ENCODE peak calls at places on chromosomes 11 and 22, in seven cellular contexts. K is T47D; I is stimulated activated CD8-positive, alpha-beta memory T cell treated with anti-CD3 and anti-CD28 coated beads, Interleukin-2, amount 100 ng/mL, for 48 hours; Q is heart right ventricle; V is H7; J is Right ventricle myocardium superior; X is GM10248. C is an unnamed sample.

GRCh38 chr11:45457649-45458048 is 171.5 kb upstream of the SYT13 start:
- DNase-seq in J (no peak), K (no peak), Q (no peak), X (no peak), V (no peak), I (no peak), C (no peak)

GRCh38 chr11:12066799-12067508 is 43.4 kb upstream of the MICAL2 start:
- DNase-seq in I (no peak), J (peak), Q (no peak), K (no peak), X (no peak), V (peak), C (no peak)

GRCh38 chr22:50307891-50308596 is 598 bp upstream of the PLXNB2 start:
- DNase-seq in K (no peak), Q (no peak), X (no peak), V (peak), I (no peak), J (peak), C (no peak)

GRCh38 chr22:29879738-29880137 is 3.2 kb upstream of the MTMR3 start:
- DNase-seq in V (no peak), K (no peak), I (no peak), J (no peak), Q (no peak), X (no peak), C (peak)

GRCh38 chr11:34145073-34145472 is 39.6 kb downstream of the NAT10 start:
- DNase-seq in X (peak), J (no peak), I (no peak), K (no peak), V (no peak), Q (no peak), C (no peak)

GRCh38 chr11:33065445-33066178 is 26.2 kb downstream of the TCP11L1 start:
- DNase-seq in X (peak), V (peak), K (peak), J (peak), I (peak), Q (peak), C (peak)

GRCh38 chr11:38156495-38157146 is 1558.6 kb upstream of the RAG2 start:
- DNase-seq in X (no peak), V (no peak), I (no peak), K (no peak), Q (no peak), J (no peak), C (peak)

GRCh38 chr11:125494987-125495725 is 909 bp downstream of the FEZ1 start:
- DNase-seq in V (peak), I (no peak), J (peak), Q (peak), X (peak), K (no peak), C (no peak)

GRCh38 chr11:130246719-130247118 is 68.0 kb downstream of the ZBTB44 start:
- DNase-seq in K (no peak), I (no peak), X (no peak), V (no peak), J (no peak), Q (no peak), C (no peak)

GRCh38 chr11:130040281-130040940 is 29.3 kb upstream of the APLP2 start:
- DNase-seq in V (peak), I (no peak), K (no peak), X (no peak), J (no peak), Q (no peak), C (no peak)

GRCh38 chr11:15707971-15708370 is 593.2 kb downstream of the INSC start:
- DNase-seq in J (peak), K (peak), Q (peak), X (no peak), I (no peak), V (no peak), C (no peak)

GRCh38 chr11:62544521-62545436 is 1.8 kb downstream of the AHNAK start:
- DNase-seq in Q (peak), K (peak), X (peak), J (peak), V (peak), I (no peak), C (no peak)

C was measured in NAMALWA.